ENCODE peak calls at places on chromosomes 1 and 21, in six cellular contexts. One of them, this sample, is unnamed. For H3K9me3, the result is how much of the 10 kb centered on the place peaks cover.

GRCh38 chr1:113244134-113244820 is 146.0 kb upstream of the MAGI3 start:
- DNase-seq in CD8-positive, alpha-beta T cell: no peak
- DNase-seq in HCT116: no peak
- DNase-seq in heart right ventricle: no peak
- DNase-seq in PC-9: no peak
- DNase-seq in OCI-LY7: no peak
- DNase-seq in this sample: no peak

GRCh38 chr1:81437649-81438048 is 363.1 kb upstream of the ADGRL2 start:
- DNase-seq in CD8-positive, alpha-beta T cell: no peak
- DNase-seq in HCT116: no peak
- DNase-seq in heart right ventricle: no peak
- DNase-seq in PC-9: no peak
- DNase-seq in OCI-LY7: no peak
- DNase-seq in this sample: no peak

GRCh38 chr1:184025242-184025675 is 12.3 kb downstream of the COLGALT2 start:
- DNase-seq in CD8-positive, alpha-beta T cell: no peak
- DNase-seq in HCT116: no peak
- DNase-seq in heart right ventricle: no peak
- DNase-seq in PC-9: peak
- DNase-seq in OCI-LY7: no peak
- DNase-seq in this sample: no peak

GRCh38 chr1:47731730-47732129 is 265.5 kb downstream of the TRABD2B start:
- DNase-seq in CD8-positive, alpha-beta T cell: no peak
- DNase-seq in HCT116: no peak
- DNase-seq in heart right ventricle: no peak
- DNase-seq in PC-9: no peak
- DNase-seq in OCI-LY7: no peak
- DNase-seq in this sample: no peak

GRCh38 chr1:212355230-212355969 is 59.3 kb downstream of the PACC1 start:
- DNase-seq in CD8-positive, alpha-beta T cell: no peak
- DNase-seq in HCT116: no peak
- DNase-seq in heart right ventricle: no peak
- DNase-seq in PC-9: no peak
- DNase-seq in OCI-LY7: no peak
- DNase-seq in this sample: no peak

GRCh38 chr21:14968821-14969220 is 96.0 kb downstream of the NRIP1 start:
- DNase-seq in CD8-positive, alpha-beta T cell: no peak
- DNase-seq in HCT116: no peak
- DNase-seq in heart right ventricle: no peak
- DNase-seq in PC-9: no peak
- DNase-seq in OCI-LY7: no peak
- DNase-seq in this sample: no peak

GRCh38 chr1:111242805-111243523 is 15.5 kb downstream of the CHI3L2 start:
- DNase-seq in CD8-positive, alpha-beta T cell: no peak
- DNase-seq in HCT116: no peak
- DNase-seq in heart right ventricle: peak
- DNase-seq in PC-9: no peak
- DNase-seq in OCI-LY7: no peak
- DNase-seq in this sample: no peak

GRCh38 chr1:31666290-31666963 is 21.8 kb upstream of the PEF1 start:
- DNase-seq in CD8-positive, alpha-beta T cell: no peak
- DNase-seq in HCT116: no peak
- DNase-seq in heart right ventricle: no peak
- DNase-seq in PC-9: peak
- DNase-seq in OCI-LY7: no peak
- DNase-seq in this sample: no peak

GRCh38 chr1:77447669-77448068 is 165.8 kb downstream of the AK5 start:
- DNase-seq in CD8-positive, alpha-beta T cell: no peak
- DNase-seq in HCT116: no peak
- DNase-seq in heart right ventricle: no peak
- DNase-seq in PC-9: peak
- DNase-seq in OCI-LY7: no peak
- DNase-seq in this sample: no peak

GRCh38 chr1:42807056-42807668 is 9.8 kb upstream of the ERMAP start:
- DNase-seq in CD8-positive, alpha-beta T cell: no peak
- DNase-seq in HCT116: no peak
- DNase-seq in heart right ventricle: no peak
- DNase-seq in PC-9: no peak
- DNase-seq in OCI-LY7: no peak
- DNase-seq in this sample: no peak

GRCh38 chr1:42801832-42802483 is 15.0 kb upstream of the ERMAP start:
- DNase-seq in CD8-positive, alpha-beta T cell: no peak
- DNase-seq in HCT116: no peak
- DNase-seq in heart right ventricle: no peak
- DNase-seq in PC-9: no peak
- DNase-seq in OCI-LY7: no peak
- DNase-seq in this sample: no peak

GRCh38 chr1:42806171-42806570 is 10.8 kb upstream of the ERMAP start:
- DNase-seq in CD8-positive, alpha-beta T cell: no peak
- DNase-seq in HCT116: no peak
- DNase-seq in heart right ventricle: no peak
- DNase-seq in PC-9: no peak
- DNase-seq in OCI-LY7: no peak
- DNase-seq in this sample: no peak

GRCh38 chr1:42806593-42806992 is 10.3 kb upstream of the ERMAP start:
- DNase-seq in CD8-positive, alpha-beta T cell: no peak
- DNase-seq in HCT116: no peak
- DNase-seq in heart right ventricle: no peak
- DNase-seq in PC-9: no peak
- DNase-seq in OCI-LY7: no peak
- DNase-seq in this sample: no peak
- H3K4me3 ChIP-seq in CD8-positive, alpha-beta T cell: no peak
- H3K4me3 ChIP-seq in HCT116: no peak
- H3K4me3 ChIP-seq in heart right ventricle: no peak
- H3K4me3 ChIP-seq in PC-9: no peak
- H3K4me3 ChIP-seq in OCI-LY7: no peak
- H3K4me3 ChIP-seq in this sample: no peak

DNA sequence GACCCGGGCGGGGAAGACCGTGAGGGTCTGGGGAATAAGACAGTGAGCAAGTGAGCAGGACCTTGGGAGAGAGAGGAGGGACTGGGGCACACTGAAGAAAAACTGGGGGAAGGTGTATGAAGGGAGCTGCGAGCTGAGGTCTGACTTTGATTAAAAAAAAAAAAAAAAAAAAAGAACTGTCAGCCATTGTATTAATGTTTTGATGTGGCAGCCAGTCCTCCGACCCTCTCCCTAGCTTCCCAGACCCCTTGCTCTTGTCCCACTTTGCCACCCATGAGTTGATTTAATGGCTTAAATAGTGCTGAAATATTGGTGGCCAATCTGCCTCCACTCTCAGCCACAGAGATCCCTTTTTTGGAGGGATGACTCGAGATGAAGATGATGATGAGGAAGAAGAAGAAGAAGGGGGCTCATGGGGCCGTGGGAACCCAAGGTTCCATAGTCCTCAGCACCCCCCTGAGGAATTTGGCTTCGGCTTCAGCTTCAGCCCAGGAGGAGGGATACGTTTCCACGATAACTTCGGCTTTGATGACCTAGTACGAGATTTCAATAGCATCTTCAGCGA is 652 bp downstream of the HAX1 start:
- DNase-seq in CD8-positive, alpha-beta T cell: no peak
- DNase-seq in HCT116: no peak
- DNase-seq in heart right ventricle: no peak
- DNase-seq in PC-9: no peak
- DNase-seq in OCI-LY7: no peak
- DNase-seq in this sample: no peak
- TF ChIP-seq CTCF in CD8-positive, alpha-beta T cell: no peak
- TF ChIP-seq CTCF in HCT116: no peak
- TF ChIP-seq CTCF in heart right ventricle: no peak
- TF ChIP-seq CTCF in PC-9: no peak
- TF ChIP-seq CTCF in OCI-LY7: no peak
- TF ChIP-seq CTCF in this sample: no peak

GRCh38 chr1:152859696-152860095 is at the start of gene LCE7A:
- DNase-seq in CD8-positive, alpha-beta T cell: no peak
- DNase-seq in HCT116: no peak
- DNase-seq in heart right ventricle: no peak
- DNase-seq in PC-9: no peak
- DNase-seq in OCI-LY7: no peak
- DNase-seq in this sample: no peak
- H3K9me3 ChIP-seq in CD8-positive, alpha-beta T cell: under half
- H3K9me3 ChIP-seq in HCT116: under half
- H3K9me3 ChIP-seq in heart right ventricle: under half
- H3K9me3 ChIP-seq in PC-9: under half
- H3K9me3 ChIP-seq in OCI-LY7: under half
- H3K9me3 ChIP-seq in this sample: under half

DNA sequence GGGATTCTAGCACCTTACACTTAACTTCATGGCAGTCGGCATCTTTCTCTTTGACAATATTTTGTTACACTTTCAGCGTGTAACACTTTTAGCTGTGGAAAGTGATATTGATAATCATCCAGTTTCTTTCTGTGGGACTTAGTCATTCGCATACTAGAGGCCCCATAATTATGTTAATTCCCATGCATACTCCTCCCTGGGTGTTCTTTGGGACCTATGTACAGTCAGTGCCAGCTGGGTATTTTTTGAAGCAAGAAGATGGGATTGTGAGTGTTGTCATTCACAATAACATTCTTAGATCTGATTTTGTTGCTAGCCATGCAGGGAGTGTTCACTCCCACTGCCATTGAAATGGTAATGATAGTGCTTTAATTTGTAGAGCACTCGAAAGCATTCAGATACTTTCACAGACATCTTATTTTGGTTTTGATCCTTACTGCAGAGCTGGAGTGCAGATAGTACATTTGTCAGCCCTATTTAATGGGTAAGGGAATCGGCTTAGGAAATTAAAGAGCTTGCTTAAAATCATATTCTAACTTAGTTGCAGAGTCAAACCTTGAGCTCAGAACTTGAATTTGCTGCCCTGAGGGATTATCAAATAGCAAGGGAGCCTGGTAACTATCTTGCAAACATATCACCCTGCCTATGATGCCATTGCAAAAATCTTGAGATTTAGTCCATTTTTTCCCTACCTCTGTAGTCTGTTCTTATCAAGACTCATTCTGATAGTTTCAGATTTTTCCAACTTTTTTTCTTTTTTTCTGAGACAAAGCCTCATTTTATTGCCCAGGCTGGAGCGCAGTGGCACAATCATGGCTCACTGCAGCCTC is 11.7 kb downstream of the SARS1 start:
- DNase-seq in CD8-positive, alpha-beta T cell: no peak
- DNase-seq in HCT116: no peak
- DNase-seq in heart right ventricle: no peak
- DNase-seq in PC-9: peak
- DNase-seq in OCI-LY7: no peak
- DNase-seq in this sample: no peak
- H3K4me3 ChIP-seq in CD8-positive, alpha-beta T cell: no peak
- H3K4me3 ChIP-seq in HCT116: no peak
- H3K4me3 ChIP-seq in heart right ventricle: no peak
- H3K4me3 ChIP-seq in PC-9: no peak
- H3K4me3 ChIP-seq in OCI-LY7: no peak
- H3K4me3 ChIP-seq in this sample: no peak

GRCh38 chr1:200048244-200048643 is 20.7 kb downstream of the NR5A2 start:
- DNase-seq in CD8-positive, alpha-beta T cell: no peak
- DNase-seq in HCT116: no peak
- DNase-seq in heart right ventricle: no peak
- DNase-seq in PC-9: no peak
- DNase-seq in OCI-LY7: no peak
- DNase-seq in this sample: no peak
- TF ChIP-seq CTCF in CD8-positive, alpha-beta T cell: no peak
- TF ChIP-seq CTCF in HCT116: no peak
- TF ChIP-seq CTCF in heart right ventricle: no peak
- TF ChIP-seq CTCF in PC-9: no peak
- TF ChIP-seq CTCF in OCI-LY7: no peak
- TF ChIP-seq CTCF in this sample: no peak

GRCh38 chr1:173175514-173176146 is 31.5 kb downstream of the TNFSF4 start:
- DNase-seq in CD8-positive, alpha-beta T cell: no peak
- DNase-seq in HCT116: no peak
- DNase-seq in heart right ventricle: no peak
- DNase-seq in PC-9: no peak
- DNase-seq in OCI-LY7: no peak
- DNase-seq in this sample: no peak

GRCh38 chr1:173171152-173171551 is 36.0 kb downstream of the TNFSF4 start:
- DNase-seq in CD8-positive, alpha-beta T cell: no peak
- DNase-seq in HCT116: no peak
- DNase-seq in heart right ventricle: no peak
- DNase-seq in PC-9: no peak
- DNase-seq in OCI-LY7: no peak
- DNase-seq in this sample: no peak

GRCh38 chr1:173168941-173169340 is 38.2 kb downstream of the TNFSF4 start:
- DNase-seq in CD8-positive, alpha-beta T cell: no peak
- DNase-seq in HCT116: no peak
- DNase-seq in heart right ventricle: no peak
- DNase-seq in PC-9: no peak
- DNase-seq in OCI-LY7: no peak
- DNase-seq in this sample: no peak

DNA sequence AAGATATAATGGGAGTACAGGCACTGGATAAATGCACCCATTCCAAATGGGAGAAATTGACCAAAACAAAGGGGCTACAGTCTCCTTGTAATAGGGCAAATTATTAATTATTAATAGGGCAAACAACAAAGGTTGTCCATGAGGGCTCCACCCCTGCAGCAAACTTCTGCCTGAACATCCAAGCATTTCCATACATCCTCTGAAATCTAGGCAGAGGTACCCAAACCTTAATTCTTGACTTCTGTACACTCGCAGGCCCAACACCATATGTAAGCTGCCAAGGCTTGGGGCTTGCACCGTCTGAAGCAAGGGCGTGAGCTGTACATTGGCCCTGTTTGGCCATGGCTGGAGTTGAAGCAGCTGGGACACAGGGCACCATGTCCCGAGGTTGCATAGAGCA is 33.7 kb downstream of the TNFSF4 start:
- DNase-seq in CD8-positive, alpha-beta T cell: no peak
- DNase-seq in HCT116: no peak
- DNase-seq in heart right ventricle: no peak
- DNase-seq in PC-9: no peak
- DNase-seq in OCI-LY7: no peak
- DNase-seq in this sample: no peak
- H3K9me3 ChIP-seq in CD8-positive, alpha-beta T cell: under half
- H3K9me3 ChIP-seq in HCT116: under half
- H3K9me3 ChIP-seq in heart right ventricle: under half
- H3K9me3 ChIP-seq in PC-9: under half
- H3K9me3 ChIP-seq in OCI-LY7: under half
- H3K9me3 ChIP-seq in this sample: under half

GRCh38 chr1:168553680-168554553 is 10.1 kb upstream of the XCL2 start:
- DNase-seq in CD8-positive, alpha-beta T cell: no peak
- DNase-seq in HCT116: no peak
- DNase-seq in heart right ventricle: no peak
- DNase-seq in PC-9: no peak
- DNase-seq in OCI-LY7: no peak
- DNase-seq in this sample: no peak
- H3K4me3 ChIP-seq in CD8-positive, alpha-beta T cell: no peak
- H3K4me3 ChIP-seq in HCT116: no peak
- H3K4me3 ChIP-seq in heart right ventricle: no peak
- H3K4me3 ChIP-seq in PC-9: no peak
- H3K4me3 ChIP-seq in OCI-LY7: no peak
- H3K4me3 ChIP-seq in this sample: no peak

DNA sequence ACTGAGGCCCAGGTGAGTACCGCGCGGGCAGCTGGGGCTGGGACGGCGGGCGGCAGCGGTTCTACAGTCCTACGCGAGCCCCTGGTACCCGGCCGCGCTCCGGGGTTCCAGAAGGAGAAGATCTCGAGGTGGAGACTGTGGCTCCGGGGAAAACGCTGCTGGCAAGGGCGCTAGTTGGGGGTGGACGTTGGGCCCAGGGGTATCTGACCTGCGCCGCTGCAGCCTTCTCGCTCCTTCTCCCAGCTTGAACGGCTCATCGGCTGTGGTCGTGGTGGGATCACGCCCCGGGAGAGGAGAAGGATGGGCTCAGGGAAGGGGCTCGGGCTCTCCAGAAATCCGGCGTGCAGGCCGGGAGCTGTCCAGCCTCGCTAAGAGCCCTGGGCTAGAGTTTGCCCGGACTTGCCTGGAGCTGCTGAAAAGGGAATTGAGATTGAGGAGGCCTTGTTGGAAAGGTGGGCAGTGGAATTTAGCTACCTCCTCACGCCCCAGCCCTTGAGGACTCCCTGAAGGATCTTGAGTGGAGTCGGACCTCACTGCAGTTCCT is 1.1 kb upstream of the POU3F1 start:
- DNase-seq in CD8-positive, alpha-beta T cell: no peak
- DNase-seq in HCT116: no peak
- DNase-seq in heart right ventricle: no peak
- DNase-seq in PC-9: no peak
- DNase-seq in OCI-LY7: no peak
- DNase-seq in this sample: no peak
- TF ChIP-seq CTCF in CD8-positive, alpha-beta T cell: no peak
- TF ChIP-seq CTCF in HCT116: no peak
- TF ChIP-seq CTCF in heart right ventricle: no peak
- TF ChIP-seq CTCF in PC-9: no peak
- TF ChIP-seq CTCF in OCI-LY7: no peak
- TF ChIP-seq CTCF in this sample: no peak

This sample was measured in BE2C.